ENCODE peak calls at places on chromosomes 16 and 17, in six cellular contexts. One of them, this sample, is unnamed.
A peak's percentile ranks its signal among the peaks of the same experiment; 100 is the strongest.

GRCh38 chr17:64028874-64029464 is 8.5 kb upstream of the ICAM2 start:
- DNase-seq in iris pigment epithelial cell: peak; percentile 63
- DNase-seq in T follicular helper cell: peak; percentile 60
- DNase-seq in neural crest cell: peak; percentile 67
- DNase-seq in LHCN-M2: peak; percentile 57
- DNase-seq in memory B cell: peak; percentile 66
- DNase-seq in this sample: peak; percentile 31

GRCh38 chr17:43068570-43069367 is 43.7 kb downstream of the RND2 start:
- DNase-seq in iris pigment epithelial cell: peak; percentile 34
- DNase-seq in T follicular helper cell: no peak
- DNase-seq in neural crest cell: no peak
- DNase-seq in LHCN-M2: peak; percentile 4
- DNase-seq in memory B cell: no peak
- DNase-seq in this sample: no peak

GRCh38 chr16:7839568-7839967 is 506.9 kb downstream of the RBFOX1 start:
- DNase-seq in iris pigment epithelial cell: peak; percentile 0
- DNase-seq in T follicular helper cell: no peak
- DNase-seq in neural crest cell: no peak
- DNase-seq in LHCN-M2: no peak
- DNase-seq in memory B cell: no peak
- DNase-seq in this sample: no peak

GRCh38 chr16:22264786-22265185 is 32.4 kb upstream of the POLR3E start:
- DNase-seq in iris pigment epithelial cell: no peak
- DNase-seq in T follicular helper cell: no peak
- DNase-seq in neural crest cell: no peak
- DNase-seq in LHCN-M2: no peak
- DNase-seq in memory B cell: no peak
- DNase-seq in this sample: no peak

GRCh38 chr17:10871914-10872313 is 34.0 kb upstream of the PIRT start:
- DNase-seq in iris pigment epithelial cell: no peak
- DNase-seq in T follicular helper cell: no peak
- DNase-seq in neural crest cell: no peak
- DNase-seq in LHCN-M2: no peak
- DNase-seq in memory B cell: no peak
- DNase-seq in this sample: no peak

GRCh38 chr17:43702636-43703035 is 40.9 kb upstream of the MEOX1 start:
- DNase-seq in iris pigment epithelial cell: peak; percentile 36
- DNase-seq in T follicular helper cell: no peak
- DNase-seq in neural crest cell: no peak
- DNase-seq in LHCN-M2: no peak
- DNase-seq in memory B cell: no peak
- DNase-seq in this sample: no peak

GRCh38 chr16:57941016-57941656 is 29.8 kb downstream of the CNGB1 start:
- DNase-seq in iris pigment epithelial cell: peak; percentile 44
- DNase-seq in T follicular helper cell: no peak
- DNase-seq in neural crest cell: no peak
- DNase-seq in LHCN-M2: no peak
- DNase-seq in memory B cell: no peak
- DNase-seq in this sample: no peak

GRCh38 chr16:85205747-85206471 is 93.6 kb upstream of the CIBAR2 start:
- DNase-seq in iris pigment epithelial cell: peak; percentile 70
- DNase-seq in T follicular helper cell: no peak
- DNase-seq in neural crest cell: no peak
- DNase-seq in LHCN-M2: no peak
- DNase-seq in memory B cell: no peak
- DNase-seq in this sample: no peak

GRCh38 chr16:2820836-2821482 is 3.9 kb downstream of the PRSS21 start:
- DNase-seq in iris pigment epithelial cell: no peak
- DNase-seq in T follicular helper cell: no peak
- DNase-seq in neural crest cell: no peak
- DNase-seq in LHCN-M2: no peak
- DNase-seq in memory B cell: no peak
- DNase-seq in this sample: no peak

GRCh38 chr16:66717112-66717675 is 20.7 kb upstream of the CMTM4 start:
- DNase-seq in iris pigment epithelial cell: peak; percentile 62
- DNase-seq in T follicular helper cell: no peak
- DNase-seq in neural crest cell: peak; percentile 48
- DNase-seq in LHCN-M2: peak; percentile 48
- DNase-seq in memory B cell: no peak
- DNase-seq in this sample: no peak

GRCh38 chr17:31674305-31674704 is 184.7 kb downstream of the COPRS start:
- DNase-seq in iris pigment epithelial cell: peak; percentile 45
- DNase-seq in T follicular helper cell: no peak
- DNase-seq in neural crest cell: no peak
- DNase-seq in LHCN-M2: peak; percentile 81
- DNase-seq in memory B cell: no peak
- DNase-seq in this sample: no peak

GRCh38 chr17:21263351-21263750 is 10.1 kb upstream of the NATD1 start:
- DNase-seq in iris pigment epithelial cell: peak; percentile 81
- DNase-seq in T follicular helper cell: no peak
- DNase-seq in neural crest cell: no peak
- DNase-seq in LHCN-M2: peak; percentile 59
- DNase-seq in memory B cell: no peak
- DNase-seq in this sample: no peak

GRCh38 chr17:7886227-7887037 is 2.2 kb upstream of the CHD3 start:
- DNase-seq in iris pigment epithelial cell: no peak
- DNase-seq in T follicular helper cell: peak; percentile 64
- DNase-seq in neural crest cell: peak; percentile 22
- DNase-seq in LHCN-M2: peak; percentile 25
- DNase-seq in memory B cell: peak; percentile 44
- DNase-seq in this sample: peak; percentile 64

GRCh38 chr16:9138731-9139501 is 47.5 kb downstream of the HAPSTR1 start:
- DNase-seq in iris pigment epithelial cell: peak; percentile 61
- DNase-seq in T follicular helper cell: peak; percentile 38
- DNase-seq in neural crest cell: peak; percentile 82
- DNase-seq in LHCN-M2: peak; percentile 45
- DNase-seq in memory B cell: peak; percentile 67
- DNase-seq in this sample: peak; percentile 45

GRCh38 chr17:79658811-79659207 is 48.0 kb upstream of the RBFOX3 start:
- DNase-seq in iris pigment epithelial cell: peak; percentile 43
- DNase-seq in T follicular helper cell: no peak
- DNase-seq in neural crest cell: peak; percentile 39
- DNase-seq in LHCN-M2: peak; percentile 4
- DNase-seq in memory B cell: peak; percentile 5
- DNase-seq in this sample: no peak

GRCh38 chr17:5500804-5501391 is 14.5 kb downstream of the MIS12 start:
- DNase-seq in iris pigment epithelial cell: peak; percentile 82
- DNase-seq in T follicular helper cell: peak; percentile 73
- DNase-seq in neural crest cell: peak; percentile 97
- DNase-seq in LHCN-M2: peak; percentile 67
- DNase-seq in memory B cell: peak; percentile 66
- DNase-seq in this sample: peak; percentile 68

This sample was measured in stimulated activated naive CD4-positive, alpha-beta T cell.